ENCODE peak calls at places on chromosome 6, in nine cellular contexts. M is T-helper 1 cell; V is GM23248; B is brain microvascular endothelial cell; J is stimulated activated CD4-positive, alpha-beta T cell treated with anti-CD3 and anti-CD28 coated beads, Interleukin-1b, Interleukin-23, amount 100 ng/mL, for 4 hours; A is IMR-90; T is GM04504; F is COR-L47; N is AG08395. W is an unnamed sample.

GRCh38 chr6:44386929-44387345 is 569 bp upstream of the CDC5L start:
- DNase-seq in N (no peak), A (peak), J (no peak), V (peak), M (no peak), B (peak), T (no peak), F (peak), W (peak)

GRCh38 chr6:7479801-7480266 is 61.6 kb upstream of the DSP start:
- DNase-seq in T (peak), V (peak), M (no peak), A (peak), N (peak), B (no peak), F (peak), J (no peak), W (peak)

GRCh38 chr6:141347075-141347474 is 785.6 kb upstream of the GJE1 start:
- DNase-seq in V (no peak), T (no peak), B (no peak), F (no peak), J (no peak), M (no peak), A (no peak), N (no peak), W (no peak)

GRCh38 chr6:137104926-137105325 is 60.2 kb upstream of the IL20RA start:
- DNase-seq in T (no peak), B (no peak), M (no peak), J (no peak), N (no peak), V (no peak), A (no peak), F (no peak), W (no peak)

GRCh38 chr6:42745083-42745637 is 743 bp downstream of the TBCC start:
- DNase-seq in B (no peak), F (peak), V (peak), J (no peak), T (no peak), M (peak), A (peak), N (no peak), W (peak)

GRCh38 chr6:30643656-30644055 is 3.3 kb upstream of the C6orf136 start:
- DNase-seq in M (no peak), J (no peak), F (no peak), T (no peak), V (peak), N (no peak), B (no peak), A (no peak), W (no peak)

GRCh38 chr6:150081702-150082101 is 12.8 kb upstream of the ULBP3 start:
- DNase-seq in M (no peak), A (no peak), F (no peak), B (no peak), J (no peak), N (no peak), V (no peak), T (no peak), W (no peak)

GRCh38 chr6:134938896-134939295 is 11.0 kb downstream of the ALDH8A1 start:
- DNase-seq in J (peak), B (no peak), A (peak), M (peak), F (no peak), N (no peak), V (no peak), T (no peak), W (peak)

GRCh38 chr6:1629316-1629715 is 19.6 kb downstream of the FOXC1 start:
- DNase-seq in J (no peak), T (no peak), F (no peak), M (no peak), V (no peak), N (no peak), A (no peak), B (no peak), W (no peak)

GRCh38 chr6:39280247-39280731 is 33.9 kb downstream of the KCNK17 start:
- DNase-seq in A (no peak), J (no peak), T (no peak), B (peak), V (peak), F (no peak), N (peak), M (no peak), W (peak)

GRCh38 chr6:134663800-134664535 is 285.9 kb downstream of the ALDH8A1 start:
- DNase-seq in B (peak), M (no peak), N (no peak), F (no peak), A (peak), J (no peak), T (no peak), V (no peak), W (peak)

W was measured in EL.